ENCODE peak calls at places on chromosome 12, in nine cellular contexts. D is keratinocyte; K is aorta; Q is lower leg skin; H is CD8-positive, alpha-beta memory T cell; I is fibroblast of lung; X is ascending aorta; W is AG04449; Y is AG09309. Z is an unnamed sample.

GRCh38 chr12:25252946-25253345 is 2.2 kb upstream of the KRAS start:
- DNase-seq in D (no peak), I (no peak), Y (no peak), Q (no peak), H (no peak), W (no peak), X (no peak), K (no peak), Z (no peak)

GRCh38 chr12:57240069-57240921 is 10.7 kb downstream of the STAC3 start:
- DNase-seq in W (no peak), D (no peak), X (no peak), Y (no peak), Q (no peak), I (peak), H (peak), K (no peak), Z (no peak)

GRCh38 chr12:84131076-84131475 is 781.5 kb downstream of the SLC6A15 start:
- DNase-seq in Y (no peak), D (no peak), X (no peak), H (no peak), I (peak), W (peak), Q (no peak), K (no peak), Z (peak)

GRCh38 chr12:92551853-92552397 is 150.9 kb upstream of the PLEKHG7 start:
- DNase-seq in D (no peak), X (no peak), Q (no peak), W (no peak), H (no peak), Y (no peak), I (no peak), K (no peak), Z (no peak)

GRCh38 chr12:52455818-52456217 is 3.9 kb upstream of the KRT6B start:
- DNase-seq in K (no peak), Q (no peak), X (no peak), W (no peak), D (no peak), H (no peak), Y (no peak), I (peak), Z (no peak)

GRCh38 chr12:122875590-122876220 is 20.2 kb downstream of the VPS37B start:
- DNase-seq in D (no peak), K (no peak), X (no peak), Y (no peak), Q (peak), I (no peak), H (peak), W (no peak), Z (no peak)

GRCh38 chr12:121894633-121895032 is 6.0 kb downstream of the PSMD9 start:
- DNase-seq in D (no peak), H (no peak), X (no peak), K (no peak), I (peak), Q (no peak), W (no peak), Y (no peak), Z (peak)

GRCh38 chr12:108807476-108807875 is 49.9 kb downstream of the SSH1 start:
- DNase-seq in W (no peak), H (no peak), D (no peak), X (no peak), I (no peak), Y (no peak), K (peak), Q (no peak), Z (no peak)

GRCh38 chr12:47903151-47903611 is 1.6 kb downstream of the VDR start:
- DNase-seq in H (no peak), K (peak), Y (peak), W (peak), Q (no peak), D (no peak), I (peak), X (no peak), Z (no peak)

GRCh38 chr12:6540181-6540877 is 6.0 kb downstream of the GAPDH start:
- DNase-seq in X (peak), D (peak), Q (peak), W (no peak), I (peak), Y (peak), H (peak), K (peak), Z (peak)

GRCh38 chr12:51970904-51971646 is 19.6 kb downstream of the ACVR1B start:
- DNase-seq in Q (no peak), I (peak), Y (no peak), H (peak), W (no peak), D (no peak), X (no peak), K (no peak), Z (no peak)

DNA sequence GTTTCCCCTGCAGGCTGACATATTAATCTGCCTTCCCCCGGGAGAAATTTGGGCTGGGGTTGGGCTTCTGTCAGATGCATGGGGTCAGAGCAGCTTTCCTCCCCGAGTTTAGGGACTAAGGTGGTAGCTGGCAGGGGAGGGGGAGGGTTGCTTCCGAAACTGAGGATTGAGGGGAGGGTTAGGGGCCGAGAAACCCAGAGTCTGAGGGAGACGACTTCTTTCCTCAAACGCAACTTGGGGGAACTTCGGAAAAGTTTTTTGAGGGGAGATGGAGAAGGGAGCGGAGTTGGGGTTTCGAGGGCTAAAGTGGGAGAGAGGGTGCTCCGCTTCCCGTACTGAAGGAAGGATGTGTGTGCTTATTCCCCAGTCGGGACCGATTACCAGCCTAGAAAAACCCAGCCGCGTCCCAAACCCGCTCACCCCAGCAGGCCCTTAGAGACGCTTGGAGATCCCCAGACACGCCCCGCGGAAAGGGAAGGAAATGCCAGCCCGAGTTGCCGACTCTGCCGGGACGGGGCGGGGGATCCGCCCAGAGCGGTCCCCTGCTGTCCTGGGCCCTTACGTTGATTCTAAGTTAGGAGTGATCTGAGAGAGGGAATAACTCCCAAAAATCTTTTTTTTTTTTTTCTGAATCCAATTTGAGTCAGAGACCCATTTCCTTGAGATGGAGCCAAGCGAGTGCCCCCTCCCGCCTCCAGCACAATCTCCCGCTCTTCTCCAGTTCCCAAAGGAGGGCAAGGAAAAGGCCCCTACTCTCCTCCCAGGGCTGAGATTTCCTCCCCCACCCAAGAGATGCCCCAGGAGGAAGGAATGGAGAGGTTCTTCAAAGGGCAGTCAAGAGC is 61.9 kb downstream of the SMUG1 start:
- DNase-seq in D (no peak), X (no peak), H (no peak), W (no peak), I (peak), Q (peak), K (peak), Y (no peak), Z (no peak)
- H3K4me3 ChIP-seq in D (peak), X (peak), H (peak), W (peak), I (peak), Q (peak), K (peak), Y (peak), Z (peak)

DNA sequence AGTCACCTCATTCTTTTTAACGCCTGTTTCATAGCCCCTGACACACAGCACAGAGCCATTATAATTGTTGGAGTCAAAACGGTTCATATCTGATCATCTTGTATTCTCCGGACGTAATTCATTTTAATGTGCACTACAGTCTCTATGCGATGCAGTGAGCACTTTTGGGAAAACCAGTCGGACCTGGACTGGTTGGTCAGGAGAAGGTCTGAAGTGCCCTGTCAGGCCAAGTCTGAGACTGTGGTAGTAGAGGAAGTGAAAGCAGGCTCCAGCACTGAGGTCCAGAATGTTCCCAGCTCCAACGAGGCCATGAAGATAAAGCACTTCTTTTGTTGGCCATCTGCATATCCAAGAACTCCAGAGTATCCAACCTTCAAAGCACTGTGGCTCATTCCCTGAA is 117.1 kb upstream of the NCOR2 start:
- DNase-seq in X (no peak), I (no peak), D (no peak), Y (no peak), Q (no peak), K (no peak), W (no peak), H (no peak), Z (no peak)
- H3K4me3 ChIP-seq in X (peak), I (peak), D (no peak), Y (peak), Q (no peak), K (no peak), W (peak), H (no peak), Z (peak)

DNA sequence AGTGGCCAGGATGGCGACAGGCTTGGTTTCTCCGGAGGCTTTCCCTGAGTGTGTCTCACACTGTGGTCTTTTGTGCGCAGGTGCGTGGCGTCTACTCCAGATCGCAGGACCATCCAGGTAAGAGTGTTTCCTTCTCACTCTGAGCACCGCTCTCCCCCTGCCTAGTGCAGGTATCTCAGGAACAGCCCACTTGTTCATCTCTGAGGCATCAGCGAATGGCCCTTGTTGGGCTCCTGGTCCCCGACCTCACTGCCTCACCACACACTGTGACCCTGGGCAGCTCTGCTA is 781 bp downstream of the ADGRD1 start:
- DNase-seq in X (no peak), D (no peak), Y (no peak), H (no peak), W (no peak), K (no peak), I (no peak), Q (no peak), Z (no peak)
- H3K4me3 ChIP-seq in X (peak), D (no peak), Y (no peak), H (no peak), W (no peak), K (no peak), I (peak), Q (peak), Z (no peak)

GRCh38 chr12:114692558-114693531 is 8.9 kb upstream of the TBX3 start:
- DNase-seq in X (no peak), K (no peak), H (no peak), I (peak), W (no peak), Y (no peak), Q (no peak), D (no peak), Z (no peak)
- H3K4me3 ChIP-seq in X (peak), K (no peak), H (no peak), I (peak), W (peak), Y (peak), Q (peak), D (peak), Z (peak)